ENCODE peak calls at places on chromosomes 12 and 14, in four cellular contexts. L is breast epithelium, R is thoracic aorta, O is K562. B is an unnamed sample.

GRCh38 chr12:27931390-27931789 is 41.1 kb downstream of the PTHLH start:
- DNase-seq in R (no peak), O (no peak), L (no peak), B (no peak)

GRCh38 chr14:82341386-82341785 is 807.7 kb upstream of the SEL1L start:
- DNase-seq in L (no peak), O (no peak), R (no peak), B (no peak)

GRCh38 chr12:14843425-14843887 is at the start of gene ART4:
- DNase-seq in L (no peak), R (no peak), O (peak; percentile 15), B (no peak)

GRCh38 chr14:30708157-30708556 is 86.0 kb downstream of the SCFD1 start:
- DNase-seq in R (no peak), L (no peak), O (no peak), B (no peak)

GRCh38 chr12:23113781-23114180 is 488.8 kb downstream of the ETNK1 start:
- DNase-seq in O (no peak), R (no peak), L (no peak), B (no peak)

GRCh38 chr12:24436667-24437066 is 487.2 kb upstream of the SOX5 start:
- DNase-seq in O (no peak), R (no peak), L (no peak), B (no peak)

GRCh38 chr12:109883429-109883828 is 3.1 kb upstream of the GLTP start:
- DNase-seq in L (no peak), O (peak; percentile 32), R (no peak), B (no peak)

GRCh38 chr12:53524476-53524875 is 17.2 kb upstream of the NPFF start:
- DNase-seq in O (no peak), L (no peak), R (no peak), B (no peak)

GRCh38 chr12:64187794-64188193 is 34.3 kb downstream of the KICS2 start:
- DNase-seq in L (no peak), R (no peak), O (no peak), B (no peak)

GRCh38 chr12:130765186-130765659 is 49.1 kb upstream of the RIMBP2 start:
- DNase-seq in R (no peak), O (peak; percentile 27), L (no peak), B (no peak)

GRCh38 chr12:84911331-84912190 is 1.0 kb downstream of the SLC6A15 start:
- DNase-seq in R (no peak), L (peak; percentile 50), O (no peak), B (peak; percentile 90)

GRCh38 chr12:127923501-127923900 is 343.5 kb upstream of the TMEM132C start:
- DNase-seq in O (no peak), L (no peak), R (no peak), B (no peak)

GRCh38 chr14:61179061-61179675 is 102.0 kb downstream of the TMEM30B start:
- DNase-seq in R (no peak), L (no peak), O (no peak), B (no peak)

GRCh38 chr14:55609681-55610080 is 29.7 kb downstream of the KTN1 start:
- DNase-seq in L (no peak), R (no peak), O (no peak), B (no peak)

GRCh38 chr14:93116676-93117200 is 1.0 kb upstream of the ITPK1 start:
- DNase-seq in O (no peak), R (no peak), L (no peak), B (no peak)

GRCh38 chr12:58364389-58365086 is 423.2 kb downstream of the ATP23 start:
- DNase-seq in L (no peak), R (no peak), O (no peak), B (no peak)

GRCh38 chr12:108828774-108829173 is 28.6 kb downstream of the SSH1 start:
- DNase-seq in L (no peak), R (no peak), O (no peak), B (no peak)

DNA sequence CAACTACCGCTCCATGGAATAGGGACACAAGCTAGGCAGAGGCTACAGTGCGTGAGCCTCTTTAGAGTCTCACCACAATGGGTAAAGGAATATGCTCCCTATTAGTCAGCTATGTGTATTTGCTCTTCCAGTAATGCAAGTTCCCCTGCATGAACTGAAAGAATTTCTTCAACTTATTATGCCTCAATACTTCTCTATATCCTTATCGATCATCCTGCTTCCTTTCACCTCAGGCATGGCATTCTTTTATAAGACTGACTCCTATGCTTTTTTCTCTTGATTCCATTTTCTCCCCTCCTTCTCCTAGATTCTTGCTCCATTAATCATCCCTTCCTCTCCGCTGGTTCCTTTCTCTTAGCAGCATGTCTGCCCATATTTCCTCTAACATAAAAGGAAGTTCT is 94.4 kb upstream of the CPM start:
- DNase-seq in R (no peak), L (no peak), O (no peak), B (no peak)
- TF ChIP-seq CTCF in R (no peak), L (no peak), O (no peak), B (no peak)

GRCh38 chr14:91830777-91831176 is 36.6 kb downstream of the TC2N start:
- DNase-seq in L (no peak), R (no peak), O (no peak), B (no peak)

GRCh38 chr14:91829511-91829910 is 37.8 kb downstream of the TC2N start:
- DNase-seq in R (no peak), O (no peak), L (no peak), B (no peak)

GRCh38 chr14:91827746-91828145 is 39.6 kb downstream of the TC2N start:
- DNase-seq in L (no peak), R (no peak), O (no peak), B (no peak)

GRCh38 chr14:91834571-91834970 is 32.8 kb downstream of the TC2N start:
- DNase-seq in R (no peak), O (no peak), L (no peak), B (no peak)

GRCh38 chr14:91831337-91831736 is 36.0 kb downstream of the TC2N start:
- DNase-seq in L (no peak), R (no peak), O (no peak), B (no peak)
- H3K27ac ChIP-seq in L (no peak overlapping the region), R (peak overlapping the region; percentile 39), O (no peak overlapping the region), B (no peak overlapping the region)

GRCh38 chr14:53957739-53958138 is 1.1 kb upstream of the BMP4 start:
- DNase-seq in R (no peak), O (no peak), L (no peak), B (no peak)
- TF ChIP-seq CTCF in R (peak; percentile 4), O (no peak), L (no peak), B (no peak)

GRCh38 chr12:95623554-95624170 is 72.4 kb upstream of the USP44 start:
- DNase-seq in O (peak; percentile 60), R (no peak), L (peak; percentile 71), B (no peak)
- H3K27ac ChIP-seq in O (no peak overlapping the region), R (no peak overlapping the region), L (peak overlapping the region; percentile 69), B (no peak overlapping the region)

GRCh38 chr12:75623631-75624118 is 112.3 kb upstream of the KRR1 start:
- DNase-seq in R (no peak), O (no peak), L (no peak), B (no peak)
- TF ChIP-seq CTCF in R (no peak), O (peak; percentile 57), L (no peak), B (no peak)

GRCh38 chr12:112838731-112839130 is 47.2 kb downstream of the RPH3A start:
- DNase-seq in O (no peak), R (no peak), L (no peak), B (no peak)

GRCh38 chr12:112833939-112834338 is 42.4 kb downstream of the RPH3A start:
- DNase-seq in L (no peak), O (no peak), R (no peak), B (no peak)

GRCh38 chr12:112839386-112839972 is 47.9 kb downstream of the RPH3A start:
- DNase-seq in R (no peak), L (no peak), O (no peak), B (no peak)

GRCh38 chr12:112837629-112838191 is 46.2 kb downstream of the RPH3A start:
- DNase-seq in L (no peak), R (no peak), O (no peak), B (no peak)

GRCh38 chr12:112836736-112837628 is 45.4 kb downstream of the RPH3A start:
- DNase-seq in O (no peak), R (no peak), L (no peak), B (no peak)
- H3K27ac ChIP-seq in O (no peak overlapping the region), R (no peak overlapping the region), L (no peak overlapping the region), B (no peak overlapping the region)

GRCh38 chr14:38608244-38608643 is 352.4 kb upstream of the CLEC14A start:
- DNase-seq in L (no peak), R (no peak), O (no peak), B (no peak)

DNA sequence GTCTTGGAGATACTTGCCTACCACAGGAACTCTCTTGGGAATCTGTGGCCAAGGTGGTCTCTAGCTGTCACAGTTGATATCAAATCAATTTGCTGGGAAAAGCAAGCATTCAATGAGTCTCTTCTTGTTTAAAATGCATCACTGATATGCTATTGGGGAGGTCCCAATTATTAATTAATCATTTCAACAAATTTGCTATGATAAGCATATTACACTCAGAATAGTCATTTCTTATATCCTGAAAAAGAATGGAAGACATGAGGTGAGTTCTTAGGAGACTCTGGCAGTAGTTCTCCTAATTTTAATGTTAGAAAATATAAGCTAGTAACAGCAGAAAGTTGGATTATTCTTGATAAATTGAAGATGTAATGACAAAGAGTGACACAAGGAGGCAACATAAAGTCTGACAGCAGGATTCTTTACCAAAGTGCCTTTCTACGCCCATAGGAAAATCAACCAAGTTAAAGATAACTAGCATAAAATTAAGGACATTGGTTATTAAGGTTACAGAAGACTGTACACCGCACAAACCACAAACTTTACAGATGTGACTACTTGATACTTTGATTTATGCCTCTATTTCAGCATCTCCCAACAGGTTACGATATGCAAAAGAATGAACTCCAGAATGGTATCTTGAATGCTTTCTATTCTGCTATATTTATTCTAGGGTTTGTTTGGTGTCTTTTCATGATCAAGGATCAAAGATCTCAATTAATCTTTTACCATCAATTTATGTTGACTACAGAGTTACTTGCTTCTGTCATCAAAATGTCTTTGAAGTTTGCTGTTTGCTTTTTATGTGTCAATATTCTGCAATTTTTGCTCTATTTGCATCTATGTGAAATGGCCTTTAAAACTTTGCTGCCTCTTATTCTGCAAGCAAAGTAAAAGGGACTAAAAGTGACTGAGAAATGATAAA is 349.6 kb upstream of the CLEC14A start:
- DNase-seq in L (no peak), O (no peak), R (no peak), B (no peak)
- TF ChIP-seq CTCF in L (no peak), O (no peak), R (no peak), B (no peak)

B was measured in vagina.